ENCODE peak calls at places on chromosomes 13 and 19, in nine cellular contexts. O, J, Z, Y, F, A, I, M and Q are unnamed samples.

GRCh38 chr19:1455336-1456120 is 5.6 kb downstream of the APC2 start:
- DNase-seq in M (peak), I (peak), A (peak), J (peak), Z (peak), O (no peak), Y (no peak), F (peak), Q (no peak)

GRCh38 chr19:12749938-12750521 is 1.6 kb upstream of the BEST2 start:
- DNase-seq in M (no peak), J (no peak), I (no peak), O (no peak), A (no peak), F (peak), Z (no peak), Y (no peak), Q (no peak)

GRCh38 chr13:65744761-65745160 is 1485.4 kb downstream of the PCDH9 start:
- DNase-seq in A (no peak), Z (no peak), F (peak), J (no peak), I (no peak), Y (peak), O (no peak), M (no peak), Q (peak)

GRCh38 chr13:65836066-65836465 is 1394.1 kb downstream of the PCDH9 start:
- DNase-seq in Z (no peak), M (no peak), I (no peak), J (no peak), Y (no peak), F (no peak), O (no peak), A (no peak), Q (no peak)

GRCh38 chr13:101512650-101513049 is 60.2 kb downstream of the ITGBL1 start:
- DNase-seq in A (no peak), M (no peak), F (no peak), O (no peak), J (no peak), Z (no peak), Y (no peak), I (no peak), Q (no peak)

GRCh38 chr19:27794444-27795042 is 1418.4 kb downstream of the UQCRFS1 start:
- DNase-seq in F (peak), J (no peak), Y (no peak), A (peak), I (no peak), Z (peak), O (peak), M (no peak), Q (no peak)

GRCh38 chr19:29678484-29679106 is 13.3 kb downstream of the PLEKHF1 start:
- DNase-seq in J (no peak), Z (no peak), O (peak), Y (no peak), A (no peak), F (no peak), I (no peak), M (no peak), Q (no peak)

GRCh38 chr13:94537740-94538630 is 58.0 kb downstream of the TGDS start:
- DNase-seq in Z (no peak), M (no peak), O (no peak), J (no peak), F (no peak), Y (no peak), I (no peak), A (no peak), Q (no peak)

GRCh38 chr19:55490478-55491436 is 2.5 kb downstream of the SSC5D start:
- DNase-seq in A (no peak), Y (no peak), I (no peak), J (peak), Z (no peak), M (no peak), F (no peak), O (no peak), Q (no peak)

GRCh38 chr19:57934820-57935665 is at the start of gene ZNF418:
- DNase-seq in I (no peak), F (peak), A (no peak), M (peak), Y (peak), Z (no peak), J (peak), O (peak), Q (peak)

GRCh38 chr13:110251227-110251791 is 55.6 kb downstream of the COL4A1 start:
- DNase-seq in O (peak), F (no peak), I (no peak), Y (no peak), A (no peak), M (peak), Z (peak), J (no peak), Q (no peak)

GRCh38 chr13:43822969-43823368 is 36.2 kb upstream of the ENOX1 start:
- DNase-seq in Y (no peak), M (no peak), Z (no peak), J (no peak), O (no peak), I (no peak), A (no peak), F (no peak), Q (no peak)

GRCh38 chr13:33548065-33548464 is 262.5 kb upstream of the STARD13 start:
- DNase-seq in I (no peak), Z (no peak), A (no peak), J (no peak), F (no peak), O (no peak), Y (no peak), M (no peak), Q (no peak)

GRCh38 chr13:46389985-46390384 is 2.9 kb upstream of the RUBCNL start:
- DNase-seq in Y (no peak), M (no peak), Z (no peak), A (peak), F (no peak), O (peak), I (no peak), J (no peak), Q (no peak)

GRCh38 chr19:934197-934840 is 8.5 kb downstream of the ARID3A start:
- DNase-seq in O (no peak), F (no peak), I (no peak), A (no peak), Y (no peak), J (no peak), M (no peak), Z (no peak), Q (no peak)

GRCh38 chr19:40567040-40567749 is 9.5 kb upstream of the SHKBP1 start:
- DNase-seq in O (no peak), A (no peak), J (no peak), Y (no peak), F (no peak), I (no peak), Z (no peak), M (no peak), Q (no peak)

GRCh38 chr13:35694549-35695233 is 218.2 kb upstream of the MAB21L1 start:
- DNase-seq in J (no peak), A (no peak), Y (no peak), I (no peak), O (no peak), F (no peak), Z (peak), M (no peak), Q (no peak)

GRCh38 chr13:66849706-66850105 is 380.4 kb downstream of the PCDH9 start:
- DNase-seq in Y (no peak), J (no peak), I (no peak), A (no peak), M (no peak), Z (no peak), F (no peak), O (no peak), Q (no peak)

GRCh38 chr19:38731654-38732301 is 12.5 kb downstream of the CAPN12 start:
- DNase-seq in A (no peak), I (no peak), M (peak), J (no peak), Z (no peak), F (no peak), Y (no peak), O (peak), Q (no peak)

GRCh38 chr19:1354496-1355257 is 29.0 kb upstream of the NDUFS7 start:
- DNase-seq in J (peak), I (peak), Y (no peak), O (peak), A (peak), M (peak), F (peak), Z (peak), Q (no peak)

GRCh38 chr13:19646062-19646461 is 12.6 kb downstream of the MPHOSPH8 start:
- DNase-seq in I (no peak), M (no peak), O (no peak), F (no peak), Y (no peak), A (no peak), J (no peak), Z (no peak), Q (no peak)

GRCh38 chr19:51921949-51922348 is 5.3 kb upstream of the ZNF613 start:
- DNase-seq in J (no peak), Z (no peak), I (no peak), F (no peak), Y (no peak), M (no peak), O (no peak), A (no peak), Q (no peak)

GRCh38 chr19:1942078-1942933 is 1.3 kb downstream of the CSNK1G2 start:
- DNase-seq in M (peak), Z (peak), Y (peak), A (peak), J (peak), I (no peak), F (peak), O (peak), Q (peak)

GRCh38 chr13:20924758-20925394 is 22.3 kb upstream of the XPO4 start:
- DNase-seq in I (peak), O (peak), F (peak), A (peak), M (peak), Z (peak), J (peak), Y (peak), Q (no peak)

GRCh38 chr13:51770160-51770559 is 33.8 kb downstream of the DHRS12 start:
- DNase-seq in I (no peak), Y (no peak), Z (no peak), J (no peak), F (no peak), O (no peak), A (no peak), M (no peak), Q (no peak)

GRCh38 chr19:1860133-1860775 is 3.1 kb downstream of the KLF16 start:
- DNase-seq in I (no peak), F (peak), Z (no peak), O (peak), A (peak), M (no peak), J (peak), Y (peak), Q (no peak)

GRCh38 chr13:40648841-40649240 is 17.6 kb downstream of the FOXO1 start:
- DNase-seq in J (no peak), O (no peak), Z (no peak), I (no peak), Y (no peak), F (no peak), A (no peak), M (no peak), Q (no peak)

GRCh38 chr19:32809254-32809653 is 60.3 kb downstream of the SLC7A9 start:
- DNase-seq in F (no peak), M (no peak), Y (no peak), J (no peak), I (no peak), O (no peak), A (no peak), Z (no peak), Q (no peak)

GRCh38 chr13:87669379-87669978 is 1.7 kb upstream of the SLITRK5 start:
- DNase-seq in Z (no peak), F (peak), Y (no peak), A (no peak), O (no peak), M (no peak), I (no peak), J (peak), Q (no peak)

GRCh38 chr13:76783798-76784197 is 102.4 kb downstream of the KCTD12 start:
- DNase-seq in I (no peak), A (no peak), Y (no peak), O (no peak), J (no peak), F (no peak), Z (no peak), M (no peak), Q (no peak)

GRCh38 chr19:47225746-47226425 is 5.1 kb downstream of the BBC3 start:
- DNase-seq in Z (peak), A (peak), M (peak), I (no peak), O (peak), Y (no peak), J (peak), F (peak), Q (no peak)

GRCh38 chr13:72109863-72110262 is 242.9 kb upstream of the DACH1 start:
- DNase-seq in A (no peak), J (no peak), F (no peak), Y (no peak), Z (no peak), I (no peak), O (no peak), M (no peak), Q (no peak)

GRCh38 chr19:7652061-7652641 is 15.2 kb downstream of the STXBP2 start:
- DNase-seq in O (peak), M (peak), J (peak), Y (peak), F (peak), I (peak), Z (peak), A (peak), Q (peak)

GRCh38 chr19:40284501-40285352 is at the start of gene AKT2:
- DNase-seq in J (peak), O (peak), A (peak), Z (peak), F (peak), M (no peak), I (no peak), Y (no peak), Q (no peak)

GRCh38 chr19:6963937-6964336 is 57.3 kb downstream of the MBD3L2B start:
- DNase-seq in Z (no peak), O (no peak), I (peak), M (no peak), F (no peak), A (peak), J (peak), Y (no peak), Q (no peak)

GRCh38 chr19:58020985-58021384 is 12.8 kb upstream of the ZSCAN1 start:
- DNase-seq in J (no peak), Z (no peak), O (no peak), F (no peak), A (no peak), I (no peak), M (no peak), Y (no peak), Q (no peak)

GRCh38 chr19:23002690-23003422 is at the start of gene ZNF728:
- DNase-seq in I (no peak), M (peak), Y (no peak), J (peak), A (no peak), F (no peak), O (peak), Z (no peak), Q (no peak)

GRCh38 chr13:51826606-51827005 is 18.4 kb downstream of the TMEM272 start:
- DNase-seq in A (no peak), M (no peak), J (no peak), Y (no peak), Z (no peak), I (no peak), F (no peak), O (no peak), Q (no peak)

GRCh38 chr13:39684531-39685137 is 29.2 kb downstream of the COG6 start:
- DNase-seq in O (no peak), F (peak), Z (no peak), I (peak), A (peak), M (no peak), Y (no peak), J (no peak), Q (peak)

GRCh38 chr13:87080100-87080779 is 590.9 kb upstream of the SLITRK5 start:
- DNase-seq in J (no peak), M (no peak), A (no peak), O (no peak), Y (no peak), Z (no peak), I (no peak), F (no peak), Q (no peak)

DNA sequence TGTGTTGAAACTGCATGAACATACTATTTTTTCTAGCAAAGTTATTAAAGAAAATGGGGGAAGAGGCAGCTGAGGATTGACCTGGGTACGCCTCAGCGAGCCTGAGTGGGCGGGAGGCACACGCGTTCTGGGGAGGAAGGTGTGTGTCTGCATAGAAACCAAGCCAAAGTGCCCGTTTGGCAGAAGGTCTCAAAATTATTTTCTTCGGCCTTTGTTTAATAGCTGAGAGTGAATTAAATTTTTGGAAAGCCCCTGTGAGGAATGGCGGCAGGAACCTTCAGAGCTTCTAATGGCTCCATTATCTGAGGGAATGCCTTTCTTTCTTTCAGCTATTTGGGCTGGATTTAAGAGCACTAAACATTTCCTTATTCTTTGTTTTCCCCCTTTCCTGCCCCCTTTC is 5.2 kb downstream of the ZIC2 start:
- DNase-seq in I (no peak), Y (no peak), J (no peak), O (no peak), Z (peak), F (no peak), M (no peak), A (no peak), Q (no peak)
- H3K4me3 ChIP-seq in I (no peak), Y (no peak), J (no peak), O (peak), Z (no peak), F (no peak), M (no peak), A (no peak), Q (no peak)

GRCh38 chr19:4115818-4116385 is 8.0 kb downstream of the MAP2K2 start:
- DNase-seq in Z (no peak), A (no peak), F (no peak), Y (no peak), I (no peak), J (no peak), O (peak), M (no peak), Q (no peak)
- H3K4me3 ChIP-seq in Z (no peak), A (no peak), F (no peak), Y (no peak), I (no peak), J (no peak), O (no peak), M (no peak), Q (no peak)

DNA sequence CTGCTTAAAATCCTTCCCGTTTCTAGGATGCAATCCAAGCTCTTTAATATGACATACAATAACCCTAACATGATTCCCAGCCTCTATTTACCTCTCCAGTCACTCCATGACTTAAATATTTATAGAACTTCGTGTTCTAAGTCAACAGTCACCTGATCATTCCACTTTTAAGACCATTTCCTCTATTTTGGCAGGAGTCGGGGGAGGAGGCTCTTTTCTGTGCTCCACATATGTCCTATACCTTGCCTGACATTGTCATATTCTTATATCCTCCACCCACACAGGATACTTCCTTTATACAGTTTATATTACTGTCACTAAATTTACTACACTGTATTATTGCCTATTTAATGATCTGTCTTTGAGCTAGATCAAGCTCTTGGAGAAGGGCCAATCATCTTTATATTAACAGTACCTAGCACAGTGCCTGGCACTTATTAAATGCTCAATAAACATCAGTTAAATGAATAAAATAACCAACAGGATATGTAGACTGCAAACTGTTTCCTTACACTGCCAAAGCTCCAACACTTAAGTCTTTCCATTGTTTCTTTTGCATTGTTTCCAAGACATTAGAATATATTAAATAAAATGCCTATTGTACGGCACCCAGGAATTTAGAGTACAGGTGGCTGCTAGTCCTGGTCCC is 2.7 kb downstream of the ARGLU1 start:
- DNase-seq in F (no peak), Y (no peak), Z (no peak), A (no peak), I (no peak), O (no peak), J (no peak), M (no peak), Q (no peak)
- H3K4me3 ChIP-seq in F (no peak), Y (peak), Z (no peak), A (no peak), I (no peak), O (peak), J (peak), M (no peak), Q (no peak)

GRCh38 chr19:5436948-5437306 is 18.3 kb upstream of the ZNRF4 start:
- DNase-seq in I (no peak), O (no peak), Z (no peak), M (no peak), J (no peak), A (no peak), Y (no peak), F (no peak), Q (no peak)
- H3K4me3 ChIP-seq in I (no peak), O (peak), Z (peak), M (no peak), J (peak), A (no peak), Y (peak), F (peak), Q (peak)